ENCODE peak calls at places on chromosome 22, in nine cellular contexts. X is H7; I is uterus; G is GM12865; R is amygdala; A is hippocampal formation; F is non-pigmented ciliary epithelial cell; S is stimulated activated CD4-positive, alpha-beta T cell treated with anti-CD3 and anti-CD28 coated beads, TNF-alpha, amount 100 ng/mL, for 48 hours; N is OCI-M1. B is an unnamed sample.

GRCh38 chr22:45672564-45673481 is 1.2 kb downstream of the ATXN10 start:
- DNase-seq in N (no peak), G (no peak), F (no peak), I (no peak), R (no peak), X (no peak), A (no peak), S (no peak), B (no peak)

GRCh38 chr22:38415046-38415445 is 40.0 kb downstream of the KCNJ4 start:
- DNase-seq in A (no peak), G (no peak), R (no peak), X (peak; percentile 49), N (no peak), F (no peak), I (peak; percentile 6), S (no peak), B (no peak)

GRCh38 chr22:45587638-45588481 is 83.8 kb upstream of the ATXN10 start:
- DNase-seq in I (no peak), S (no peak), X (no peak), F (no peak), A (no peak), R (no peak), N (no peak), G (no peak), B (no peak)

GRCh38 chr22:46815132-46815531 is 52.7 kb downstream of the TBC1D22A start:
- DNase-seq in N (no peak), S (no peak), A (no peak), X (no peak), G (no peak), I (no peak), F (no peak), R (no peak), B (no peak)

GRCh38 chr22:50315289-50316113 is 8.1 kb upstream of the PLXNB2 start:
- DNase-seq in R (no peak), A (no peak), S (no peak), N (no peak), G (peak; percentile 45), X (peak; percentile 43), I (no peak), F (no peak), B (no peak)

GRCh38 chr22:46654927-46655595 is 34.9 kb downstream of the GRAMD4 start:
- DNase-seq in X (no peak), A (no peak), S (no peak), N (no peak), I (no peak), F (no peak), G (no peak), R (no peak), B (no peak)

GRCh38 chr22:45007247-45007945 is 2.4 kb downstream of the PHF21B start:
- DNase-seq in S (no peak), R (peak; percentile 68), I (peak; percentile 50), F (no peak), X (peak; percentile 99), G (no peak), N (no peak), A (peak; percentile 11), B (peak; percentile 94)

GRCh38 chr22:24845036-24845918 is 39.3 kb downstream of the SGSM1 start:
- DNase-seq in I (no peak), S (no peak), N (peak; percentile 80), A (no peak), G (no peak), X (no peak), F (no peak), R (no peak), B (no peak)

GRCh38 chr22:40818192-40818746 is 877 bp downstream of the SLC25A17 start:
- DNase-seq in N (peak; percentile 75), A (no peak), R (no peak), X (no peak), F (no peak), G (no peak), S (no peak), I (no peak), B (peak; percentile 4)

GRCh38 chr22:31898911-31899310 is 45.4 kb upstream of the YWHAH start:
- DNase-seq in R (peak; percentile 39), S (no peak), N (no peak), G (no peak), A (peak; percentile 35), X (no peak), F (no peak), I (no peak), B (peak; percentile 12)

GRCh38 chr22:38921126-38921525 is 36.3 kb upstream of the APOBEC3A start:
- DNase-seq in X (no peak), N (no peak), A (no peak), F (no peak), I (no peak), R (no peak), S (no peak), G (no peak), B (no peak)

GRCh38 chr22:46758867-46759290 is 3.6 kb upstream of the TBC1D22A start:
- DNase-seq in R (peak; percentile 34), G (peak; percentile 83), I (no peak), S (no peak), N (peak; percentile 65), F (no peak), A (peak; percentile 38), X (peak; percentile 80), B (peak; percentile 96)

GRCh38 chr22:19819911-19820879 is 34.5 kb downstream of the GNB1L start:
- DNase-seq in A (no peak), I (no peak), S (no peak), X (peak; percentile 53), R (no peak), F (no peak), G (no peak), N (no peak), B (no peak)

GRCh38 chr22:38733329-38734202 is 22.2 kb downstream of the SUN2 start:
- DNase-seq in G (peak; percentile 55), N (peak; percentile 25), S (no peak), R (peak; percentile 93), F (no peak), I (peak; percentile 65), X (peak; percentile 91), A (peak; percentile 93), B (no peak)

GRCh38 chr22:27183474-27183873 is 526.1 kb downstream of the MIAT start:
- DNase-seq in F (no peak), R (no peak), G (no peak), A (no peak), I (no peak), N (no peak), X (no peak), S (no peak), B (no peak)

GRCh38 chr22:42300286-42301071 is 30.0 kb upstream of the TCF20 start:
- DNase-seq in F (no peak), I (no peak), X (peak; percentile 82), S (no peak), G (peak; percentile 58), R (no peak), A (no peak), N (peak; percentile 77), B (peak; percentile 49)

GRCh38 chr22:30212363-30212995 is 34.1 kb downstream of the LIF start:
- DNase-seq in R (no peak), X (peak; percentile 22), S (no peak), A (no peak), N (peak; percentile 65), F (peak; percentile 84), G (no peak), I (peak; percentile 58), B (peak; percentile 67)

GRCh38 chr22:24069721-24070120 is 58.6 kb downstream of the CABIN1 start:
- DNase-seq in G (no peak), I (no peak), N (no peak), X (no peak), S (no peak), R (no peak), F (no peak), A (no peak), B (no peak)

GRCh38 chr22:38755911-38756532 is at the start of gene SUN2:
- DNase-seq in N (peak; percentile 91), X (peak; percentile 99), A (peak; percentile 92), R (peak; percentile 95), F (no peak), G (peak; percentile 93), I (peak; percentile 93), S (peak; percentile 88), B (peak; percentile 65)

GRCh38 chr22:49294656-49295464 is 532.8 kb downstream of the BRD1 start:
- DNase-seq in X (peak; percentile 25), I (no peak), R (no peak), F (no peak), A (no peak), G (no peak), S (no peak), N (no peak), B (no peak)